ENCODE peak calls at places on chromosomes 11 and 22, in six cellular contexts. T is thoracic aorta, M is ovary, H is fibroblast of lung, D is small intestine, B is IMR-90. F is an unnamed sample. For H3K4me1 and H3K27me3, the result is how much of the 10 kb centered on the place peaks cover.

GRCh38 chr22:18021431-18021830 is 2.9 kb downstream of the MICAL3 start:
- DNase-seq in T (no peak), M (no peak), H (no peak), D (no peak), B (no peak), F (no peak)

GRCh38 chr11:61777234-61778090 is 14.9 kb downstream of the TMEM258 start:
- DNase-seq in T (no peak), M (peak), H (peak), D (no peak), B (no peak), F (peak)

GRCh38 chr22:40181323-40181722 is 3.6 kb downstream of the TNRC6B start:
- DNase-seq in T (no peak), M (no peak), H (no peak), D (peak), B (no peak), F (no peak)

GRCh38 chr22:47225931-47226633 is 463.6 kb downstream of the TBC1D22A start:
- DNase-seq in T (no peak), M (no peak), H (no peak), D (no peak), B (no peak), F (no peak)

GRCh38 chr11:69968407-69969347 is 109.4 kb upstream of the ANO1 start:
- DNase-seq in T (no peak), M (no peak), H (no peak), D (peak), B (no peak), F (no peak)

GRCh38 chr22:43821606-43822425 is 9.7 kb upstream of the EFCAB6 start:
- DNase-seq in T (no peak), M (no peak), H (no peak), D (no peak), B (no peak), F (no peak)

GRCh38 chr22:40641269-40641668 is 4.8 kb upstream of the MRTFA start:
- DNase-seq in T (no peak), M (peak), H (no peak), D (no peak), B (no peak), F (no peak)

GRCh38 chr11:111452817-111453607 is 59.2 kb downstream of the BTG4 start:
- DNase-seq in T (no peak), M (no peak), H (no peak), D (no peak), B (no peak), F (no peak)

GRCh38 chr22:39090426-39091064 is 6.5 kb upstream of the APOBEC3H start:
- DNase-seq in T (no peak), M (no peak), H (no peak), D (peak), B (no peak), F (no peak)

GRCh38 chr11:22703040-22703439 is 36.6 kb downstream of the GAS2 start:
- DNase-seq in T (no peak), M (no peak), H (peak), D (peak), B (peak), F (no peak)

GRCh38 chr11:78371221-78371899 is 46.3 kb downstream of the GAB2 start:
- DNase-seq in T (no peak), M (no peak), H (no peak), D (no peak), B (no peak), F (no peak)

GRCh38 chr22:41445171-41446056 is 1.2 kb downstream of the TOB2 start:
- DNase-seq in T (no peak), M (peak), H (no peak), D (peak), B (no peak), F (no peak)

GRCh38 chr22:33853200-33854097 is 66.8 kb downstream of the LARGE1 start:
- DNase-seq in T (no peak), M (peak), H (peak), D (peak), B (peak), F (peak)

GRCh38 chr22:25000686-25001085 is 48.2 kb downstream of the KIAA1671 start:
- DNase-seq in T (no peak), M (no peak), H (no peak), D (no peak), B (no peak), F (no peak)

DNA sequence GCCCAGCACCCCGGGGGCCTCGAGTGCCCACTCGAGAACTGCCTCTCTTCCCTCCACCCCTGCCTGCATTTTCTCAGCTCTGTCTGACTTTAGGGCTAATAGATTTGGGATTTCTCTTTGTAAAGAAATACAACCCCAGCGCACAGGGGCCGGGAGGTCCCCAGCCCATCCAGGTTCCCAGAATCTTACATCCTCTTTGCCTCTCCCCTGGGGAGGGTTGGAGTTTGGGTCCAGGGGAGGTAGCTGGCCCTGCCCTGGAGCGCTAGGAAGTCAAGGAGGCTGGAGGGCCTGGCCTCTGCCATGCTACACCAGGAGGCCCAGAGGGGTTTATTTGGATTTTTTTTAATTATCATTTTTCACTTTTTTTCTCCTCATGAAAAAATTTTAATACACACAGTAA is 65.7 kb upstream of the LMO1 start:
- DNase-seq in T (no peak), M (no peak), H (no peak), D (no peak), B (no peak), F (no peak)
- H3K4me3 ChIP-seq in T (peak), M (no peak), H (no peak), D (no peak), B (no peak), F (no peak)

GRCh38 chr11:77110836-77111235 is 8.2 kb downstream of the OMP start:
- DNase-seq in T (no peak), M (no peak), H (no peak), D (no peak), B (no peak), F (no peak)
- H3K4me1 ChIP-seq in T (under half), M (under half), H (under half), D (under half), B (under half), F (under half)

GRCh38 chr11:118152020-118152551 is 537 bp downstream of the SCN4B start:
- DNase-seq in T (no peak), M (no peak), H (no peak), D (no peak), B (no peak), F (no peak)
- H3K27me3 ChIP-seq in T (under half), M (under half), H (half or more), D (under half), B (half or more), F (half or more)

GRCh38 chr22:50057292-50057867 is 718 bp downstream of the TTLL8 start:
- DNase-seq in T (no peak), M (no peak), H (no peak), D (no peak), B (peak), F (no peak)

GRCh38 chr22:50059881-50060262 is 1.8 kb upstream of the TTLL8 start:
- DNase-seq in T (no peak), M (no peak), H (no peak), D (no peak), B (no peak), F (no peak)

GRCh38 chr22:50057868-50058311 is at the start of gene TTLL8:
- DNase-seq in T (no peak), M (no peak), H (no peak), D (no peak), B (no peak), F (no peak)

GRCh38 chr22:50059185-50059880 is 1.2 kb upstream of the TTLL8 start:
- DNase-seq in T (no peak), M (no peak), H (no peak), D (no peak), B (peak), F (no peak)

GRCh38 chr22:50058338-50059184 is 463 bp upstream of the TTLL8 start:
- DNase-seq in T (no peak), M (no peak), H (no peak), D (no peak), B (no peak), F (no peak)
- H3K4me3 ChIP-seq in T (peak), M (no peak), H (no peak), D (no peak), B (no peak), F (no peak)

GRCh38 chr11:3878036-3878584 is 22.6 kb downstream of the STIM1 start:
- DNase-seq in T (no peak), M (no peak), H (no peak), D (no peak), B (no peak), F (no peak)

GRCh38 chr11:3880724-3881123 is 25.3 kb downstream of the STIM1 start:
- DNase-seq in T (no peak), M (no peak), H (peak), D (no peak), B (peak), F (no peak)

GRCh38 chr11:3879216-3879966 is 23.9 kb downstream of the STIM1 start:
- DNase-seq in T (no peak), M (no peak), H (no peak), D (peak), B (no peak), F (no peak)

GRCh38 chr11:3879967-3880542 is 24.6 kb downstream of the STIM1 start:
- DNase-seq in T (no peak), M (no peak), H (no peak), D (peak), B (no peak), F (no peak)

DNA sequence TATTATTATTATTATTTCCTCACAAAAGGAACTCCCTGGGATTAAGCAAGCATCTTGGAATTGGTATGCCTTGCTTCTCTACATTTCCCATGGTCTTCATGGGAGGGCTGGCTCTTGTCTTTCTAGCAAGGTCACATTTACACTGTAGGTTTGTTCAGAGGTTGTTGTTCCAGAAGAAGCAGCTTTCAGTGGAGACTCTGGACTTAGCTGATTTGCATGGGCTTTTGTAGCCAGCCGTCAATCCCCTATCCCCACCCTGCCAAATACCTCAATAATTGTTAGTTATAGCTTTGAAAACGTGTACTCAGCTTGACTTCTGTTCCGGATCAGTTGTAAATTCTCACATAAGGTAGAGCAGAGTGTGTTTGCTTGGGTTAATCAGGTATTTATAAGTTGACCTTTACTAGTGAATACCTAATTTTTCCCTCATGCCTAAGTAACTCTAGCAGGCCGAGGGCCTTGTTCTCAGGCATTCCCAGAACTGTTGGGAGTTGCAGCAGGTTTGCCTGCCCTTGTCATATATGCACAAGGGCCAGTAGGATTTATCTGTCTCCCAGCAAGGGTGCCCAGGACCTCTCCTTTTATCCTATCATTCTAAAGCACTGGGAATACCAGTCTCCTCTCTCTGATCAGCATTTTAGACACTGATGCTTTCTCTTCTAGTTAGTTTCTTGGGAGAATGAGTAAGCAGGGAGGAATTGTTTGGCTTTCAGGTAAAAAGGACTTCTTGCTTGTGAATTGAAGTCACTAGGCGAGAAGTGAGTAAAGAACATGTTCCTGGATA is 22.0 kb downstream of the STIM1 start:
- DNase-seq in T (no peak), M (no peak), H (no peak), D (no peak), B (no peak), F (no peak)
- H3K4me1 ChIP-seq in T (under half), M (under half), H (under half), D (under half), B (under half), F (under half)

GRCh38 chr11:2769409-2769778 is 69.6 kb upstream of the KCNQ1OT1 start:
- DNase-seq in T (no peak), M (peak), H (no peak), D (no peak), B (no peak), F (peak)

GRCh38 chr11:2771758-2772466 is 72.1 kb upstream of the KCNQ1OT1 start:
- DNase-seq in T (no peak), M (no peak), H (no peak), D (no peak), B (no peak), F (no peak)

GRCh38 chr11:2769779-2770555 is 70.2 kb upstream of the KCNQ1OT1 start:
- DNase-seq in T (no peak), M (peak), H (no peak), D (no peak), B (no peak), F (no peak)

GRCh38 chr11:2772544-2773031 is 72.8 kb upstream of the KCNQ1OT1 start:
- DNase-seq in T (no peak), M (peak), H (peak), D (no peak), B (peak), F (peak)

GRCh38 chr11:2770556-2771301 is 70.9 kb upstream of the KCNQ1OT1 start:
- DNase-seq in T (no peak), M (no peak), H (no peak), D (no peak), B (no peak), F (no peak)
- H3K27me3 ChIP-seq in T (under half), M (under half), H (under half), D (under half), B (under half), F (under half)

GRCh38 chr22:19895160-19895849 is 40.6 kb upstream of the GNB1L start:
- DNase-seq in T (no peak), M (no peak), H (no peak), D (no peak), B (no peak), F (no peak)

GRCh38 chr22:19891350-19892248 is 36.9 kb upstream of the GNB1L start:
- DNase-seq in T (no peak), M (no peak), H (peak), D (peak), B (peak), F (no peak)

GRCh38 chr22:19892249-19892879 is 37.7 kb upstream of the GNB1L start:
- DNase-seq in T (no peak), M (peak), H (peak), D (no peak), B (peak), F (no peak)

GRCh38 chr22:19892925-19893324 is 38.3 kb upstream of the GNB1L start:
- DNase-seq in T (no peak), M (no peak), H (peak), D (no peak), B (peak), F (no peak)

GRCh38 chr22:19893363-19893762 is 38.7 kb upstream of the GNB1L start:
- DNase-seq in T (no peak), M (no peak), H (no peak), D (no peak), B (no peak), F (no peak)
- H3K4me3 ChIP-seq in T (no peak), M (no peak), H (no peak), D (no peak), B (no peak), F (no peak)

DNA sequence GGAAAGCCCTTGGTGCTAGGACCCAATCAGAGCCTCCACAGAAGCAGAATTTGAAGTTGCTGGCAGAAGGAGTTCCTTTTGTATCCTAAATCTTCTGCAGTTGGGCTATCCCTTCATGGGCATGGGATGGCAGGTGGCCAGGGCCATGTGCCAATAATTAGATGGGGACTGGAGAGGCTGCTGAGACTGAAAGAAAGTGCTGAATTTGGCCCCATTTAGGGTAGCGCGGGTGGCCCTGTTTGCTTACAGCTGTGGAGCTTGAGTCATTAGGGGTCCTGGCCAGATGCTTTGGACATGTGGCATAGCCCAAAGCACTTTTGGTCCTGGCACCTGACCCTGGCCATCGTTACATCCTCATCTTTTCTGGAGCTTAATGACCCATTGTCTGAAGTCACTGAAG is 27.1 kb downstream of the PARVA start:
- DNase-seq in T (no peak), M (no peak), H (no peak), D (no peak), B (no peak), F (no peak)
- H3K4me1 ChIP-seq in T (half or more), M (under half), H (under half), D (under half), B (under half), F (under half)